ENCODE peak calls at places on chromosomes 6 and 20, in ten cellular contexts. One of them, this sample, is unnamed.

GRCh38 chr6:133977983-133978895 is 25.2 kb downstream of the TBPL1 start:
- DNase-seq in tibial artery: no peak
- DNase-seq in foreskin fibroblast: peak; percentile 66
- DNase-seq in esophagus muscularis mucosa: no peak
- DNase-seq in astrocyte: peak; percentile 73
- DNase-seq in fibroblast of villous mesenchyme: peak; percentile 87
- DNase-seq in GM12865: no peak
- DNase-seq in ascending aorta: no peak
- DNase-seq in fibroblast of the aortic adventitia: peak; percentile 86
- DNase-seq in K562: no peak
- DNase-seq in this sample: peak; percentile 79

GRCh38 chr6:13267142-13267621 is 61.2 kb downstream of the TBC1D7 start:
- DNase-seq in tibial artery: no peak
- DNase-seq in foreskin fibroblast: peak; percentile 56
- DNase-seq in esophagus muscularis mucosa: no peak
- DNase-seq in K562: no peak
- DNase-seq in astrocyte: peak; percentile 20
- DNase-seq in fibroblast of the aortic adventitia: peak; percentile 22
- DNase-seq in ascending aorta: no peak
- DNase-seq in GM12865: no peak
- DNase-seq in fibroblast of villous mesenchyme: no peak
- DNase-seq in this sample: no peak

GRCh38 chr6:127058027-127058426 is 60.4 kb upstream of the RSPO3 start:
- DNase-seq in GM12865: no peak
- DNase-seq in ascending aorta: no peak
- DNase-seq in fibroblast of the aortic adventitia: peak; percentile 30
- DNase-seq in fibroblast of villous mesenchyme: peak; percentile 27
- DNase-seq in K562: no peak
- DNase-seq in tibial artery: no peak
- DNase-seq in astrocyte: peak; percentile 65
- DNase-seq in foreskin fibroblast: peak; percentile 55
- DNase-seq in esophagus muscularis mucosa: no peak
- DNase-seq in this sample: peak; percentile 45

GRCh38 chr20:34922654-34923381 is 32.8 kb downstream of the GSS start:
- DNase-seq in foreskin fibroblast: peak; percentile 76
- DNase-seq in fibroblast of the aortic adventitia: peak; percentile 87
- DNase-seq in ascending aorta: peak; percentile 79
- DNase-seq in fibroblast of villous mesenchyme: peak; percentile 79
- DNase-seq in esophagus muscularis mucosa: no peak
- DNase-seq in astrocyte: peak; percentile 80
- DNase-seq in GM12865: no peak
- DNase-seq in K562: no peak
- DNase-seq in tibial artery: no peak
- DNase-seq in this sample: peak; percentile 87

GRCh38 chr6:12160350-12160749 is 129.8 kb upstream of the EDN1 start:
- DNase-seq in ascending aorta: no peak
- DNase-seq in GM12865: no peak
- DNase-seq in K562: no peak
- DNase-seq in fibroblast of villous mesenchyme: peak; percentile 72
- DNase-seq in tibial artery: no peak
- DNase-seq in astrocyte: peak; percentile 76
- DNase-seq in foreskin fibroblast: peak; percentile 36
- DNase-seq in esophagus muscularis mucosa: no peak
- DNase-seq in fibroblast of the aortic adventitia: peak; percentile 53
- DNase-seq in this sample: peak; percentile 69

GRCh38 chr6:143034689-143035334 is 25.9 kb upstream of the AIG1 start:
- DNase-seq in ascending aorta: no peak
- DNase-seq in esophagus muscularis mucosa: no peak
- DNase-seq in K562: no peak
- DNase-seq in fibroblast of the aortic adventitia: no peak
- DNase-seq in foreskin fibroblast: no peak
- DNase-seq in GM12865: peak; percentile 66
- DNase-seq in tibial artery: no peak
- DNase-seq in fibroblast of villous mesenchyme: no peak
- DNase-seq in astrocyte: no peak
- DNase-seq in this sample: no peak

GRCh38 chr20:61922936-61923335 is 142.7 kb downstream of the TAF4 start:
- DNase-seq in GM12865: no peak
- DNase-seq in fibroblast of villous mesenchyme: no peak
- DNase-seq in ascending aorta: no peak
- DNase-seq in astrocyte: no peak
- DNase-seq in foreskin fibroblast: no peak
- DNase-seq in esophagus muscularis mucosa: no peak
- DNase-seq in fibroblast of the aortic adventitia: no peak
- DNase-seq in K562: no peak
- DNase-seq in tibial artery: no peak
- DNase-seq in this sample: no peak

GRCh38 chr20:33407251-33407650 is 5.9 kb upstream of the CDK5RAP1 start:
- DNase-seq in GM12865: no peak
- DNase-seq in ascending aorta: no peak
- DNase-seq in esophagus muscularis mucosa: no peak
- DNase-seq in tibial artery: no peak
- DNase-seq in fibroblast of villous mesenchyme: no peak
- DNase-seq in K562: no peak
- DNase-seq in fibroblast of the aortic adventitia: peak; percentile 12
- DNase-seq in astrocyte: peak; percentile 25
- DNase-seq in foreskin fibroblast: peak; percentile 47
- DNase-seq in this sample: peak; percentile 17

GRCh38 chr20:21670126-21670525 is 35.3 kb upstream of the PAX1 start:
- DNase-seq in ascending aorta: no peak
- DNase-seq in fibroblast of villous mesenchyme: no peak
- DNase-seq in foreskin fibroblast: no peak
- DNase-seq in K562: no peak
- DNase-seq in astrocyte: no peak
- DNase-seq in tibial artery: no peak
- DNase-seq in esophagus muscularis mucosa: peak; percentile 86
- DNase-seq in GM12865: no peak
- DNase-seq in fibroblast of the aortic adventitia: no peak
- DNase-seq in this sample: no peak

GRCh38 chr6:156698239-156699016 is 78.8 kb upstream of the ARID1B start:
- DNase-seq in GM12865: peak; percentile 97
- DNase-seq in fibroblast of the aortic adventitia: no peak
- DNase-seq in K562: no peak
- DNase-seq in tibial artery: no peak
- DNase-seq in fibroblast of villous mesenchyme: no peak
- DNase-seq in astrocyte: no peak
- DNase-seq in esophagus muscularis mucosa: no peak
- DNase-seq in foreskin fibroblast: no peak
- DNase-seq in ascending aorta: no peak
- DNase-seq in this sample: no peak
- H3K4me3 ChIP-seq in GM12865: peak overlapping the region; percentile 51
- H3K4me3 ChIP-seq in fibroblast of the aortic adventitia: no peak overlapping the region
- H3K4me3 ChIP-seq in K562: no peak overlapping the region
- H3K4me3 ChIP-seq in tibial artery: no peak overlapping the region
- H3K4me3 ChIP-seq in fibroblast of villous mesenchyme: no peak overlapping the region
- H3K4me3 ChIP-seq in astrocyte: no peak overlapping the region
- H3K4me3 ChIP-seq in esophagus muscularis mucosa: no peak overlapping the region
- H3K4me3 ChIP-seq in foreskin fibroblast: no peak overlapping the region
- H3K4me3 ChIP-seq in ascending aorta: no peak overlapping the region
- H3K4me3 ChIP-seq in this sample: no peak overlapping the region

GRCh38 chr6:124793406-124793805 is 168.8 kb upstream of the RNF217 start:
- DNase-seq in fibroblast of the aortic adventitia: no peak
- DNase-seq in ascending aorta: no peak
- DNase-seq in K562: no peak
- DNase-seq in GM12865: no peak
- DNase-seq in fibroblast of villous mesenchyme: no peak
- DNase-seq in astrocyte: no peak
- DNase-seq in foreskin fibroblast: no peak
- DNase-seq in esophagus muscularis mucosa: no peak
- DNase-seq in tibial artery: no peak
- DNase-seq in this sample: peak; percentile 3

GRCh38 chr6:124795879-124796838 is 166.1 kb upstream of the RNF217 start:
- DNase-seq in esophagus muscularis mucosa: no peak
- DNase-seq in astrocyte: no peak
- DNase-seq in fibroblast of villous mesenchyme: peak; percentile 15
- DNase-seq in tibial artery: no peak
- DNase-seq in K562: peak; percentile 25
- DNase-seq in foreskin fibroblast: no peak
- DNase-seq in ascending aorta: no peak
- DNase-seq in fibroblast of the aortic adventitia: no peak
- DNase-seq in GM12865: peak; percentile 14
- DNase-seq in this sample: peak; percentile 35

GRCh38 chr6:124792386-124792785 is 169.9 kb upstream of the RNF217 start:
- DNase-seq in astrocyte: no peak
- DNase-seq in foreskin fibroblast: no peak
- DNase-seq in GM12865: no peak
- DNase-seq in ascending aorta: no peak
- DNase-seq in tibial artery: no peak
- DNase-seq in fibroblast of the aortic adventitia: no peak
- DNase-seq in fibroblast of villous mesenchyme: no peak
- DNase-seq in esophagus muscularis mucosa: no peak
- DNase-seq in K562: no peak
- DNase-seq in this sample: no peak
- TF ChIP-seq CTCF in astrocyte: no peak
- TF ChIP-seq CTCF in foreskin fibroblast: no peak
- TF ChIP-seq CTCF in GM12865: no peak
- TF ChIP-seq CTCF in ascending aorta: no peak
- TF ChIP-seq CTCF in tibial artery: no peak
- TF ChIP-seq CTCF in fibroblast of the aortic adventitia: no peak
- TF ChIP-seq CTCF in fibroblast of villous mesenchyme: no peak
- TF ChIP-seq CTCF in esophagus muscularis mucosa: no peak
- TF ChIP-seq CTCF in K562: no peak
- TF ChIP-seq CTCF in this sample: no peak

DNA sequence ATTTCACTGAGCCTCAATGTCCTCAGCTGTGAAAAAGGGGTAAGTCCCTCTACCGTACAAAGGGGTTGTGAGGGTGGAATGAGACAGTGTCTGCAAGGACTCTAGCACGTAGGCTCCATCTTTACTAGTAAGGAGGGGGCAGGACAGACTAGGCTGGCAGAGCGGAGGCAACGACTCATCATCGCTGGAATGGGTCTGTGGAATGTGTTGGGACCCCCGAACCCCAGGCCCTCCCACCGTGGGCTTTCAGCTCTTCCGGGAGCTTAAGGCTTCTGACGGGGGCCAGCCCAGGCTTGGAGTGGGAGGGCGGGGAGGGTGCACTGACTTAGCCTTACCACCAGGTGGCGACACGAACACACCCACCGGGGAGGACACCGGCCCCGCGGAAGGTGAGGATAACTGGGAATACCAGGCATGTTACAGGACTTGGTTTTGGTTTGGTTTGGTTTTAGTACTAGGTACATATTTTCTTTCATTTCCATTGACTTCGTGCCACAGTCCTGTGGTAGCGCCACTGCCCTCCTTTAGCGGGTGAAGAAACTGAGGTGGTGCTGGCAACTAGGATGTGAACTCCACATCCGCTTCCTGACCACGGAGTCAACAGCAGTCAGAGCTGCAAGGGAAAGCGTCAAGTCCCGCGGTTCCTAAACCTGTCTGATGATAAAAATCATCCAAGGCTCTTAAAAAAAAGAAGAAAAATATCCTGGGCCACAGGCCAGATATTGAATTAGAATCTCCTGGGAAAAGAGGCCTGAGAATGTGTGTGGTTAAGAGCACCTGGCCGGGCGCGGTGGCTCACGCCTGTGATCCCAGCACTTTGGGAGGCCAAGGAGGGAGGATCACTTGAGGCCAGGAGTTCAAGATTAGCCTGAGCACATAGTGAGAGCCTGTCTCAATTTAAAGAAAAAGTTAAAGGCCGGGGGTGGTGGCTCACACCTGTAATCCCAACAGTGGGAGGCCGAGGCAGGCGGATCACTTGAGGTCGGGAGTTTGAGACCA is 10.3 kb upstream of the TULP1 start:
- DNase-seq in GM12865: peak; percentile 73
- DNase-seq in esophagus muscularis mucosa: peak; percentile 96
- DNase-seq in ascending aorta: peak; percentile 83
- DNase-seq in fibroblast of villous mesenchyme: peak; percentile 66
- DNase-seq in astrocyte: peak; percentile 23
- DNase-seq in foreskin fibroblast: peak; percentile 47
- DNase-seq in fibroblast of the aortic adventitia: peak; percentile 61
- DNase-seq in K562: peak; percentile 96
- DNase-seq in tibial artery: peak; percentile 82
- DNase-seq in this sample: peak; percentile 69
- H3K4me3 ChIP-seq in GM12865: peak overlapping the region; percentile 54
- H3K4me3 ChIP-seq in esophagus muscularis mucosa: peak overlapping the region; percentile 38
- H3K4me3 ChIP-seq in ascending aorta: peak overlapping the region; percentile 49
- H3K4me3 ChIP-seq in fibroblast of villous mesenchyme: peak overlapping the region; percentile 31
- H3K4me3 ChIP-seq in astrocyte: no peak overlapping the region
- H3K4me3 ChIP-seq in foreskin fibroblast: peak overlapping the region; percentile 33
- H3K4me3 ChIP-seq in fibroblast of the aortic adventitia: peak overlapping the region; percentile 45
- H3K4me3 ChIP-seq in K562: no peak overlapping the region
- H3K4me3 ChIP-seq in tibial artery: no peak overlapping the region
- H3K4me3 ChIP-seq in this sample: peak overlapping the region; percentile 34

GRCh38 chr20:4999788-5000187 is 1.5 kb downstream of the SLC23A2 start:
- DNase-seq in fibroblast of villous mesenchyme: no peak
- DNase-seq in tibial artery: no peak
- DNase-seq in GM12865: no peak
- DNase-seq in astrocyte: no peak
- DNase-seq in foreskin fibroblast: no peak
- DNase-seq in fibroblast of the aortic adventitia: no peak
- DNase-seq in ascending aorta: no peak
- DNase-seq in K562: no peak
- DNase-seq in esophagus muscularis mucosa: no peak
- DNase-seq in this sample: no peak

GRCh38 chr20:5001174-5002076 is at the start of gene SLC23A2:
- DNase-seq in fibroblast of villous mesenchyme: no peak
- DNase-seq in fibroblast of the aortic adventitia: no peak
- DNase-seq in foreskin fibroblast: no peak
- DNase-seq in tibial artery: peak; percentile 67
- DNase-seq in GM12865: peak; percentile 61
- DNase-seq in K562: peak; percentile 81
- DNase-seq in esophagus muscularis mucosa: no peak
- DNase-seq in astrocyte: peak; percentile 22
- DNase-seq in ascending aorta: peak; percentile 64
- DNase-seq in this sample: no peak

GRCh38 chr20:4997207-4997606 is 4.1 kb downstream of the SLC23A2 start:
- DNase-seq in esophagus muscularis mucosa: no peak
- DNase-seq in fibroblast of villous mesenchyme: no peak
- DNase-seq in K562: no peak
- DNase-seq in astrocyte: no peak
- DNase-seq in foreskin fibroblast: no peak
- DNase-seq in fibroblast of the aortic adventitia: no peak
- DNase-seq in tibial artery: no peak
- DNase-seq in ascending aorta: no peak
- DNase-seq in GM12865: no peak
- DNase-seq in this sample: no peak

GRCh38 chr20:5000263-5001173 is 792 bp downstream of the SLC23A2 start:
- DNase-seq in foreskin fibroblast: no peak
- DNase-seq in esophagus muscularis mucosa: no peak
- DNase-seq in fibroblast of the aortic adventitia: no peak
- DNase-seq in astrocyte: no peak
- DNase-seq in GM12865: no peak
- DNase-seq in fibroblast of villous mesenchyme: peak; percentile 52
- DNase-seq in K562: no peak
- DNase-seq in ascending aorta: peak; percentile 71
- DNase-seq in tibial artery: peak; percentile 80
- DNase-seq in this sample: no peak

DNA sequence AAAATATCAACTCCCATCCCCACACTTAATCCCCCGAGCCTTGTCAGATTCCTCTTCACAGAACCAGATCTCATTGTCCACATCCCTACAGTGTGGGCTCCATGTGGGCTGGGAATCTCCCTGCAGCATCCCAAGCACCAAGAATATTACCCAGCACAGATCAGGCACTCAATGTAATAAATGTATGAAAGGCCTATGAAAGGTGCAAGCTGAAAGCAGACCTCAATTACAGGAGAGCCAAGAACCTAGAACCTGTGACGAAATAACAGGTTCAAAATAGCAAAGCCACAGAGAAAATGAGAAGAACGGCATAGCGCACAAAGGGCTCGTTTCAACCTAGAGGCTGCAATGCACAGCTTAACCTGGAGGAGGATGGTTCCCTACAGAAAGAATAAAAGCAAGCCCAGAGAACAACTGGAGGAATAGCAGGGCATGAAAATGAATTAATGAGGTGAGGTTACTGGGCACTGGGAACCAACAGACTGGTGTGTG is 3.1 kb downstream of the SLC23A2 start:
- DNase-seq in GM12865: peak; percentile 76
- DNase-seq in esophagus muscularis mucosa: no peak
- DNase-seq in fibroblast of villous mesenchyme: no peak
- DNase-seq in astrocyte: no peak
- DNase-seq in tibial artery: no peak
- DNase-seq in ascending aorta: no peak
- DNase-seq in foreskin fibroblast: no peak
- DNase-seq in fibroblast of the aortic adventitia: no peak
- DNase-seq in K562: no peak
- DNase-seq in this sample: no peak
- TF ChIP-seq CTCF in GM12865: peak; percentile 42
- TF ChIP-seq CTCF in esophagus muscularis mucosa: no peak
- TF ChIP-seq CTCF in fibroblast of villous mesenchyme: no peak
- TF ChIP-seq CTCF in astrocyte: no peak
- TF ChIP-seq CTCF in tibial artery: no peak
- TF ChIP-seq CTCF in ascending aorta: no peak
- TF ChIP-seq CTCF in foreskin fibroblast: no peak
- TF ChIP-seq CTCF in fibroblast of the aortic adventitia: peak; percentile 24
- TF ChIP-seq CTCF in K562: peak; percentile 12
- TF ChIP-seq CTCF in this sample: peak; percentile 8

This sample was measured in fibroblast of pulmonary artery.